ENCODE peak calls at places on chromosomes 12 and 14, in nine cellular contexts. B, E, R, P, J, X, U, H and S are unnamed samples.

GRCh38 chr14:85634205-85634604 is 104.3 kb downstream of the FLRT2 start:
- DNase-seq in R (no peak), X (no peak), E (no peak), J (no peak), U (no peak), B (no peak), P (peak; percentile 8), H (no peak), S (no peak)

GRCh38 chr12:132311201-132311915 is 18.0 kb downstream of the GALNT9 start:
- DNase-seq in R (no peak), B (peak; percentile 20), H (no peak), E (no peak), J (peak; percentile 65), P (no peak), X (no peak), U (no peak), S (no peak)

GRCh38 chr14:105709281-105710118 is 183.1 kb downstream of the TMEM121 start:
- DNase-seq in X (no peak), P (no peak), U (no peak), H (peak; percentile 30), R (no peak), B (no peak), E (no peak), J (no peak), S (no peak)

GRCh38 chr12:54926246-54926645 is 58.3 kb downstream of the TESPA1 start:
- DNase-seq in E (no peak), X (no peak), J (no peak), P (no peak), B (no peak), R (no peak), H (no peak), U (no peak), S (no peak)

GRCh38 chr12:106386836-106387555 is 29.4 kb downstream of the POLR3B start:
- DNase-seq in E (no peak), H (no peak), B (no peak), U (no peak), X (no peak), R (no peak), P (peak; percentile 56), J (no peak), S (no peak)

GRCh38 chr14:34064349-34064748 is 113.5 kb upstream of the EGLN3 start:
- DNase-seq in P (peak; percentile 67), H (no peak), E (no peak), X (no peak), R (peak; percentile 49), U (no peak), J (peak; percentile 87), B (no peak), S (no peak)

GRCh38 chr14:37668646-37669045 is 73.2 kb downstream of the TTC6 start:
- DNase-seq in X (peak; percentile 6), E (no peak), P (peak; percentile 58), B (no peak), U (no peak), J (no peak), R (no peak), H (no peak), S (no peak)

GRCh38 chr12:76346798-76347420 is 1.3 kb downstream of the BBS10 start:
- DNase-seq in H (no peak), R (peak; percentile 7), E (peak; percentile 31), B (no peak), U (no peak), P (peak; percentile 68), X (peak; percentile 68), J (no peak), S (peak; percentile 33)

GRCh38 chr12:113131556-113131955 is 4.0 kb downstream of the RASAL1 start:
- DNase-seq in P (no peak), H (no peak), B (peak; percentile 8), U (no peak), R (no peak), X (no peak), J (no peak), E (no peak), S (peak; percentile 47)

GRCh38 chr12:59059401-59059935 is 139.2 kb upstream of the LRIG3 start:
- DNase-seq in J (no peak), X (no peak), H (no peak), R (peak; percentile 36), B (no peak), P (no peak), E (no peak), U (no peak), S (no peak)

GRCh38 chr12:14774944-14775651 is 28.2 kb downstream of the WBP11 start:
- DNase-seq in B (peak; percentile 69), R (peak; percentile 63), H (peak; percentile 52), P (peak; percentile 73), E (no peak), U (no peak), J (peak; percentile 83), X (peak; percentile 62), S (peak; percentile 50)

GRCh38 chr12:125128806-125129571 is 63.8 kb downstream of the AACS start:
- DNase-seq in R (no peak), E (no peak), X (no peak), P (no peak), U (peak; percentile 15), J (no peak), H (no peak), B (no peak), S (no peak)

GRCh38 chr14:24353551-24354529 is 14.0 kb upstream of the RIPK3 start:
- DNase-seq in J (no peak), B (no peak), P (peak; percentile 70), X (peak; percentile 53), E (no peak), R (peak; percentile 62), H (no peak), U (no peak), S (no peak)

GRCh38 chr12:49131051-49131972 is at the start of gene TUBA1B:
- DNase-seq in H (peak; percentile 87), P (peak; percentile 89), E (no peak), B (peak; percentile 95), R (peak; percentile 92), X (peak; percentile 96), U (peak; percentile 69), J (peak; percentile 97), S (peak; percentile 87)

GRCh38 chr12:114226241-114226928 is 179.6 kb downstream of the TBX5 start:
- DNase-seq in H (no peak), J (no peak), E (no peak), R (no peak), B (no peak), U (no peak), X (no peak), P (no peak), S (no peak)

GRCh38 chr12:39619660-39620433 is at the start of gene ABCD2:
- DNase-seq in U (peak; percentile 10), B (peak; percentile 43), R (peak; percentile 53), X (peak; percentile 74), H (peak; percentile 65), E (peak; percentile 49), P (peak; percentile 60), J (peak; percentile 87), S (peak; percentile 28)
- TF ChIP-seq CTCF in U (no peak), B (no peak), R (no peak), X (no peak), H (no peak), E (no peak), P (peak; percentile 34), J (no peak), S (no peak)

GRCh38 chr12:29008786-29009185 is 140.3 kb upstream of the FAR2 start:
- DNase-seq in X (no peak), P (peak; percentile 81), B (no peak), E (no peak), R (no peak), H (no peak), J (no peak), U (no peak), S (no peak)
- TF ChIP-seq CTCF in X (no peak), P (no peak), B (no peak), E (no peak), R (no peak), H (no peak), J (no peak), U (no peak), S (no peak)

DNA sequence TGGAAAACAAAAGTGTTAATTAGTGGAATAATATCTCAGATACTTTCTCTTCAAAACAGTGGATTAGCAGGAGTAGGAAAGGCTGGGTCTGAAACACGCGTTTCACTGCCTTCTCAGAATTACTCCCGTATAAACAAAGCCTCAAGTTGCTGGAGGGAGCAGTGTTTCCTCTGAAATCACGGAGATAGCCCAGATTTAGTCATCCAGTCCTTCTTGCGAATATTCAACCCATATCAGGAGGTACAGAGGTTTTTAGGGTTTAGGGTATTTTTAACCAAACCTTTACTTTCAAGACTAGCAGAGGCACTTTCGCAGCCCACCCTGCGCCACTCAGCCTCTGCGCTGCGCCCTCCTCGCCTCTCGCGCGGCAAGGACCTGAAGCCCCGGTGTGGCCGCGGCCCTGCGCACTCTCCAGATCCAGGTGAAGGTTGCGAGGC is 2.1 kb upstream of the SAMD4A start:
- DNase-seq in B (no peak), P (peak; percentile 64), H (no peak), X (no peak), J (peak; percentile 69), R (no peak), U (no peak), E (no peak), S (no peak)
- TF ChIP-seq CTCF in B (no peak), P (no peak), H (no peak), X (no peak), J (peak; percentile 9), R (no peak), U (no peak), E (no peak), S (no peak)

GRCh38 chr14:50023671-50024490 is 92.5 kb downstream of the VCPKMT start:
- DNase-seq in J (peak; percentile 82), H (no peak), U (no peak), B (no peak), E (no peak), X (no peak), P (peak; percentile 69), R (no peak), S (no peak)
- TF ChIP-seq CTCF in J (no peak), H (no peak), U (no peak), B (no peak), E (no peak), X (no peak), P (no peak), R (no peak), S (no peak)